ENCODE peak calls at places on chromosome 12, in nine cellular contexts. W, R, B, E, P, L, Y, D and X are unnamed samples. For H3K36me3, the result is how much of the 10 kb centered on the place peaks cover.

GRCh38 chr12:56256326-56256960 is 1.7 kb downstream of the ANKRD52 start:
- DNase-seq in W (no peak), R (peak), B (no peak), E (no peak), P (no peak), L (no peak), Y (peak), D (peak), X (peak)

GRCh38 chr12:104133861-104134260 is 4.1 kb downstream of the NFYB start:
- DNase-seq in W (no peak), R (peak), B (no peak), E (no peak), P (no peak), L (no peak), Y (no peak), D (peak), X (no peak)

GRCh38 chr12:59980491-59980890 is 384.7 kb downstream of the SLC16A7 start:
- DNase-seq in W (no peak), R (peak), B (no peak), E (no peak), P (no peak), L (no peak), Y (no peak), D (peak), X (no peak)

GRCh38 chr12:75452675-75453330 is 27.8 kb upstream of the GLIPR1 start:
- DNase-seq in W (no peak), R (peak), B (no peak), E (no peak), P (no peak), L (no peak), Y (no peak), D (peak), X (no peak)

GRCh38 chr12:69161835-69162234 is 77.5 kb upstream of the CPSF6 start:
- DNase-seq in W (no peak), R (no peak), B (no peak), E (peak), P (no peak), L (no peak), Y (no peak), D (no peak), X (peak)

GRCh38 chr12:19683178-19683927 is 244.1 kb downstream of the AEBP2 start:
- DNase-seq in W (no peak), R (peak), B (no peak), E (no peak), P (no peak), L (no peak), Y (no peak), D (peak), X (no peak)

GRCh38 chr12:78584695-78585094 is 279.9 kb upstream of the SYT1 start:
- DNase-seq in W (peak), R (peak), B (no peak), E (no peak), P (no peak), L (no peak), Y (peak), D (peak), X (peak)

GRCh38 chr12:56161677-56162351 is 3.7 kb downstream of the MYL6 start:
- DNase-seq in W (no peak), R (peak), B (no peak), E (no peak), P (no peak), L (no peak), Y (peak), D (no peak), X (no peak)

GRCh38 chr12:12387521-12387920 is 30.6 kb downstream of the BORCS5 start:
- DNase-seq in W (no peak), R (peak), B (no peak), E (peak), P (no peak), L (no peak), Y (no peak), D (peak), X (no peak)

GRCh38 chr12:71004578-71004977 is 84.0 kb upstream of the PTPRR start:
- DNase-seq in W (no peak), R (no peak), B (no peak), E (no peak), P (no peak), L (no peak), Y (no peak), D (no peak), X (no peak)

GRCh38 chr12:55634186-55634585 is 2.5 kb upstream of the OR10P1 start:
- DNase-seq in W (no peak), R (no peak), B (no peak), E (no peak), P (no peak), L (no peak), Y (no peak), D (no peak), X (no peak)

GRCh38 chr12:98373982-98374381 is 141.4 kb upstream of the TMPO start:
- DNase-seq in W (no peak), R (peak), B (no peak), E (no peak), P (no peak), L (no peak), Y (peak), D (no peak), X (peak)

GRCh38 chr12:2804390-2805145 is 7.9 kb upstream of the ITFG2 start:
- DNase-seq in W (no peak), R (peak), B (no peak), E (no peak), P (no peak), L (peak), Y (no peak), D (peak), X (peak)

GRCh38 chr12:119959435-119959834 is 29.6 kb upstream of the BICDL1 start:
- DNase-seq in W (no peak), R (no peak), B (no peak), E (no peak), P (no peak), L (no peak), Y (peak), D (no peak), X (no peak)

GRCh38 chr12:104303538-104304151 is at the start of gene EID3:
- DNase-seq in W (no peak), R (peak), B (no peak), E (peak), P (peak), L (peak), Y (peak), D (peak), X (peak)

GRCh38 chr12:62250671-62251608 is 9.3 kb upstream of the USP15 start:
- DNase-seq in W (no peak), R (peak), B (no peak), E (no peak), P (no peak), L (no peak), Y (no peak), D (peak), X (no peak)

GRCh38 chr12:92134638-92135274 is 10.9 kb downstream of the BTG1 start:
- DNase-seq in W (no peak), R (peak), B (no peak), E (no peak), P (no peak), L (no peak), Y (no peak), D (peak), X (peak)

GRCh38 chr12:93122089-93122488 is 193.0 kb upstream of the EEA1 start:
- DNase-seq in W (no peak), R (peak), B (no peak), E (no peak), P (no peak), L (no peak), Y (no peak), D (peak), X (no peak)

GRCh38 chr12:128137140-128137539 is 129.8 kb upstream of the TMEM132C start:
- DNase-seq in W (no peak), R (no peak), B (no peak), E (no peak), P (no peak), L (no peak), Y (no peak), D (no peak), X (no peak)

GRCh38 chr12:1318327-1319031 is 275.9 kb downstream of the FBXL14 start:
- DNase-seq in W (no peak), R (peak), B (no peak), E (no peak), P (no peak), L (peak), Y (peak), D (peak), X (peak)

GRCh38 chr12:78759387-78759786 is 105.2 kb upstream of the SYT1 start:
- DNase-seq in W (no peak), R (peak), B (no peak), E (no peak), P (no peak), L (no peak), Y (peak), D (peak), X (peak)

GRCh38 chr12:2225736-2226135 is 172.9 kb downstream of the CACNA1C start:
- DNase-seq in W (no peak), R (peak), B (no peak), E (no peak), P (no peak), L (no peak), Y (no peak), D (peak), X (no peak)

GRCh38 chr12:128551266-128552025 is 272.3 kb downstream of the SLC15A4 start:
- DNase-seq in W (no peak), R (no peak), B (no peak), E (no peak), P (no peak), L (no peak), Y (no peak), D (no peak), X (no peak)

GRCh38 chr12:68239309-68239708 is 13.7 kb upstream of the IL26 start:
- DNase-seq in W (no peak), R (no peak), B (no peak), E (no peak), P (no peak), L (no peak), Y (no peak), D (no peak), X (no peak)

GRCh38 chr12:108801736-108802665 is 55.4 kb downstream of the SSH1 start:
- DNase-seq in W (no peak), R (peak), B (no peak), E (no peak), P (no peak), L (peak), Y (peak), D (peak), X (no peak)

GRCh38 chr12:115370204-115370603 is 686.2 kb upstream of the TBX3 start:
- DNase-seq in W (no peak), R (no peak), B (no peak), E (no peak), P (no peak), L (no peak), Y (no peak), D (no peak), X (no peak)
- H3K36me3 ChIP-seq in W (under half), R (under half), B (under half), E (under half), P (under half), L (under half), Y (under half), D (under half), X (under half)

GRCh38 chr12:132798836-132799235 is 29.8 kb downstream of the GOLGA3 start:
- DNase-seq in W (no peak), R (no peak), B (no peak), E (no peak), P (no peak), L (no peak), Y (no peak), D (no peak), X (no peak)
- H3K36me3 ChIP-seq in W (under half), R (half or more), B (under half), E (half or more), P (half or more), L (half or more), Y (under half), D (half or more), X (half or more)

DNA sequence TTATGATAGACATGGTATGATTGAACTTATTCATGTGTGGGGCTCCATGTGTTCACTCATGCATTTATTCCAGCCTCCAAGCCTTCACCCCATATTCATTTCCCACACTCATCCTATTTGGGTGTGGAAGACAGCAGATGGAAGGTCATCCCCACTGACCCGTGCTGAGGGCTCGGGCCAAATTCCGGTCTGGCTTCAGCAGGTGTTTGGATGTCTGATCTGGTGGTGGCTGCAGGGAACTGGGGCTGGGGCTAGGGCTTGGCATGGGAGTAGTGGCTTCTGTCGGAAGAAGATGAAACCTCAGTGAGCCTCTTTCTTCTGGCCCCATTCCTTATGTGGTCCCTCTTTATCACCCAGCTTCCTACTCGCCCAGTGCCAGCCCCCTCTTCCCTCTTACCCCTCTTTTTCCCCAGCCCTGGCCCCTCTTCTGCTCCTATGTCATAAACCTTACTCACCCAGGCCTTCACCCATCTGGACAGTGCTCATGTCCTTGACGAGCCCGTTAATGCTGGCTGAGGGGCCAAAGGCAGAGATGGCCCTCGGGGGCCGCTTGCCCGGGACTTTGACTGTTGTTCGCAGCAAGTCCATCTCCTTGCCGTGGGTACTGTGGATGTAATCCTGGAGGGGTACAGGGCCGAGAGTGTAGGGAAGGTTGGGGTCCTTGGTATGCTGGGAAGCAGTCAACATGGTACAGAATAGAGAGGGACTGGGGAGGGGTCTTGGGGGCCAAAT is 8.0 kb downstream of the AGAP2 start:
- DNase-seq in W (no peak), R (no peak), B (no peak), E (no peak), P (no peak), L (no peak), Y (no peak), D (no peak), X (no peak)
- H3K36me3 ChIP-seq in W (under half), R (under half), B (under half), E (half or more), P (under half), L (under half), Y (under half), D (under half), X (under half)

GRCh38 chr12:47877081-47877480 is 27.7 kb downstream of the VDR start:
- DNase-seq in W (no peak), R (no peak), B (no peak), E (no peak), P (no peak), L (no peak), Y (no peak), D (no peak), X (no peak)
- H3K36me3 ChIP-seq in W (under half), R (under half), B (under half), E (under half), P (under half), L (under half), Y (under half), D (under half), X (under half)

GRCh38 chr12:131757111-131757510 is 46.2 kb downstream of the SFSWAP start:
- DNase-seq in W (no peak), R (no peak), B (no peak), E (no peak), P (no peak), L (no peak), Y (no peak), D (no peak), X (no peak)
- H3K36me3 ChIP-seq in W (under half), R (under half), B (under half), E (half or more), P (under half), L (half or more), Y (half or more), D (half or more), X (half or more)

GRCh38 chr12:53036802-53037201 is 13.1 kb upstream of the TNS2 start:
- DNase-seq in W (no peak), R (no peak), B (no peak), E (no peak), P (no peak), L (no peak), Y (no peak), D (no peak), X (no peak)
- H3K36me3 ChIP-seq in W (half or more), R (half or more), B (under half), E (half or more), P (under half), L (half or more), Y (half or more), D (half or more), X (half or more)

DNA sequence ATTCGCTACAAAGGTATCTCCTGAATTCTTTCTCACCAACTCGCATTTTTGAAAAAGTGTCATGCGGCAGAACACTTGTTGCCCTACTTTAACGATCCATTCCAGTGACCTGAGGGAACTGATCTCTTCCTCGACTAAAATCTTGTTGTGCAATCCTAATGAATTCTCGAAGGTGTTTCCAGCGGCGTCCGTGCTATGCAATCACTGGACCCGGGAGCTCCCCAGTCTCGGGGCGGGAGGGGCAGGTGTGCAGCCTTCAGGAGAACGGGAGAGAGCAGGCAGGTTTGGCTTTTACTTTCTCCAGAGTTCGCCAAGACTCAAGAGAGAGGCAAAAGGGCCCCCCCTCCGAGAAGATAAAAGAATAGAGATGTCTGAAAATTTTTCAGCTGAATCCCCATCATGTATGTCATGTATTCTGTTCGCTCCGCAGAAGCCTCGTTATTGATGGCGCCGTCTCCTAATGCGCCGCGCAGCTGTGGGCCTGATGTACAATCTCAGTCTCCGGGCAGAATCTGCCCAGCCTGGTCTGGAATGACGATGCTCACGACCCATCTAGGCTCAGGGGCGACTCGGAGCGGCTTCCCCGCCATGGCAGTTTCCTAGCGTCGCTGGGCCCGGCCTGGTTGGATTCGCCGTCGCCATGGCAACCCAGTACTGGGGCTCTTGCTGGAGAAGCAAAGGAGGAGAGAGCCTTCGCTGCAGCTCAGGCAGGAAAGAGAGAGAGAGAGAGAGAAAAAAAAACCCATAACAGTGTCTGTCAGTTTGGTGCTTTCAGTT is 38.3 kb downstream of the PLXNC1 start:
- DNase-seq in W (no peak), R (no peak), B (no peak), E (no peak), P (no peak), L (peak), Y (peak), D (peak), X (peak)
- H3K36me3 ChIP-seq in W (under half), R (under half), B (under half), E (under half), P (under half), L (under half), Y (under half), D (under half), X (under half)